ENCODE peak calls at places on chromosomes 6 and 20, in ten cellular contexts. P, Z, F, K, M, G, B, E, O and D are unnamed samples.

GRCh38 chr6:79048611-79049010 is 29.4 kb downstream of the PHIP start:
- DNase-seq in E (peak; percentile 8), M (no peak), K (no peak), Z (no peak), P (no peak), G (peak; percentile 58), B (no peak), F (no peak), O (peak; percentile 34), D (no peak)

GRCh38 chr6:27178001-27178730 is 69.3 kb upstream of the PRSS16 start:
- DNase-seq in Z (no peak), B (peak; percentile 46), E (no peak), G (peak; percentile 94), M (peak; percentile 15), K (no peak), F (peak; percentile 14), O (peak; percentile 22), P (peak; percentile 50), D (peak; percentile 93)

GRCh38 chr6:113920663-113921267 is 50.2 kb downstream of the HDAC2 start:
- DNase-seq in K (no peak), P (no peak), G (no peak), E (no peak), F (no peak), Z (no peak), O (no peak), B (no peak), M (no peak), D (no peak)

GRCh38 chr20:6818033-6818808 is 50.7 kb downstream of the BMP2 start:
- DNase-seq in G (peak; percentile 31), B (no peak), K (no peak), M (no peak), E (no peak), O (no peak), F (no peak), Z (no peak), P (no peak), D (peak; percentile 8)

GRCh38 chr6:31246051-31246495 is 25.8 kb downstream of the HLA-C start:
- DNase-seq in K (no peak), Z (no peak), B (no peak), F (no peak), O (peak; percentile 59), G (peak; percentile 89), P (no peak), M (no peak), E (no peak), D (peak; percentile 64)

GRCh38 chr6:160249687-160250086 is 8.9 kb downstream of the SLC22A2 start:
- DNase-seq in K (no peak), Z (no peak), P (no peak), M (no peak), B (no peak), G (no peak), E (no peak), O (no peak), F (no peak), D (no peak)

GRCh38 chr20:43040427-43040826 is 149.3 kb downstream of the PTPRT start:
- DNase-seq in G (no peak), M (no peak), Z (no peak), F (no peak), K (peak; percentile 28), E (peak; percentile 32), O (no peak), B (no peak), P (no peak), D (no peak)

GRCh38 chr6:115934829-115935228 is 125.9 kb downstream of the FRK start:
- DNase-seq in F (no peak), E (no peak), Z (no peak), G (no peak), P (no peak), O (no peak), K (no peak), B (no peak), M (no peak), D (no peak)

GRCh38 chr6:108839068-108839467 is 9.2 kb upstream of the ARMC2 start:
- DNase-seq in B (no peak), G (no peak), M (no peak), K (peak; percentile 34), P (no peak), E (no peak), F (no peak), O (no peak), Z (no peak), D (no peak)

GRCh38 chr6:129890701-129891100 is 29.6 kb upstream of the TMEM244 start:
- DNase-seq in K (no peak), P (no peak), B (no peak), O (no peak), M (no peak), F (no peak), G (peak; percentile 34), E (no peak), Z (no peak), D (no peak)

GRCh38 chr6:28811873-28812272 is 111.9 kb downstream of the TRIM27 start:
- DNase-seq in E (no peak), G (peak; percentile 40), O (no peak), M (no peak), Z (no peak), F (no peak), B (no peak), P (no peak), K (no peak), D (peak; percentile 4)

GRCh38 chr6:166781331-166781730 is 154.3 kb upstream of the RPS6KA2 start:
- DNase-seq in P (no peak), F (no peak), K (no peak), O (no peak), M (no peak), Z (no peak), G (no peak), E (no peak), B (no peak), D (no peak)

GRCh38 chr6:73532288-73532687 is 11.5 kb upstream of the EEF1A1 start:
- DNase-seq in P (no peak), O (no peak), K (no peak), Z (no peak), E (no peak), G (no peak), B (no peak), F (no peak), M (no peak), D (no peak)

GRCh38 chr20:44176833-44177533 is 10.0 kb downstream of the JPH2 start:
- DNase-seq in K (no peak), B (no peak), F (no peak), G (no peak), M (no peak), O (no peak), P (peak; percentile 48), Z (no peak), E (no peak), D (no peak)

GRCh38 chr6:38640216-38640909 is 634 bp upstream of the BTBD9 start:
- DNase-seq in B (peak; percentile 5), O (no peak), E (no peak), Z (no peak), F (no peak), P (no peak), M (no peak), K (no peak), G (no peak), D (no peak)

GRCh38 chr6:85923013-85923430 is 280.3 kb upstream of the SYNCRIP start:
- DNase-seq in E (peak; percentile 31), Z (peak; percentile 29), K (peak; percentile 67), O (peak; percentile 22), G (peak; percentile 64), B (no peak), M (peak; percentile 5), P (no peak), F (no peak), D (peak; percentile 20)

GRCh38 chr20:3786126-3786484 is 435 bp downstream of the CENPB start:
- DNase-seq in O (no peak), Z (peak; percentile 31), G (peak; percentile 81), M (no peak), E (no peak), K (peak; percentile 81), B (no peak), P (peak; percentile 45), F (no peak), D (peak; percentile 53)

GRCh38 chr6:157226761-157227160 is 96.6 kb downstream of the TMEM242 start:
- DNase-seq in F (no peak), G (no peak), O (no peak), B (no peak), E (no peak), P (no peak), K (no peak), Z (no peak), M (no peak), D (peak; percentile 18)

GRCh38 chr20:10111144-10111771 is 76.5 kb downstream of the ANKEF1 start:
- DNase-seq in M (no peak), Z (no peak), O (no peak), E (no peak), K (no peak), G (no peak), F (no peak), B (no peak), P (peak; percentile 44), D (no peak)

GRCh38 chr6:151324079-151324825 is 67.1 kb downstream of the ZBTB2 start:
- DNase-seq in M (peak; percentile 68), F (peak; percentile 72), Z (peak; percentile 71), E (peak; percentile 92), G (peak; percentile 77), P (peak; percentile 80), K (peak; percentile 92), O (peak; percentile 72), B (peak; percentile 47), D (peak; percentile 85)

GRCh38 chr6:134436281-134436815 is 118.4 kb upstream of the SGK1 start:
- DNase-seq in B (peak; percentile 26), P (no peak), O (peak; percentile 75), K (peak; percentile 59), Z (no peak), M (peak; percentile 48), G (peak; percentile 99), E (no peak), F (no peak), D (peak; percentile 97)

GRCh38 chr6:18823782-18824386 is 436.7 kb downstream of the RNF144B start:
- DNase-seq in P (no peak), F (no peak), M (peak; percentile 49), O (peak; percentile 74), B (no peak), K (no peak), G (peak; percentile 20), Z (no peak), E (peak; percentile 46), D (peak; percentile 0)

GRCh38 chr6:150492941-150493340 is 106.7 kb upstream of the PLEKHG1 start:
- DNase-seq in Z (no peak), F (no peak), E (no peak), M (no peak), O (no peak), P (no peak), B (no peak), G (peak; percentile 37), K (no peak), D (peak; percentile 80)

GRCh38 chr6:96826865-96827264 is 10.4 kb downstream of the GPR63 start:
- DNase-seq in O (no peak), E (no peak), F (no peak), P (no peak), Z (no peak), M (no peak), K (no peak), G (no peak), B (no peak), D (no peak)

GRCh38 chr6:142275146-142276006 is 26.4 kb upstream of the ADGRG6 start:
- DNase-seq in K (no peak), B (no peak), M (no peak), F (no peak), O (no peak), Z (no peak), E (no peak), P (no peak), G (peak; percentile 31), D (peak; percentile 6)

GRCh38 chr6:151682922-151683321 is 124.6 kb upstream of the ESR1 start:
- DNase-seq in O (no peak), K (no peak), P (no peak), G (no peak), M (no peak), Z (no peak), B (no peak), E (no peak), F (no peak), D (no peak)

GRCh38 chr6:156350337-156350736 is 426.8 kb upstream of the ARID1B start:
- DNase-seq in G (no peak), O (no peak), P (no peak), K (no peak), M (no peak), B (no peak), Z (no peak), F (no peak), E (no peak), D (no peak)

GRCh38 chr6:39049575-39050283 is 1.1 kb downstream of the GLP1R start:
- DNase-seq in B (no peak), P (no peak), E (no peak), M (no peak), O (no peak), Z (no peak), K (no peak), G (no peak), F (no peak), D (no peak)